ENCODE peak calls at places on chromosomes 2 and 18, in six cellular contexts. K is uterus, U is HepG2, C is ovary, Z is epithelial cell of esophagus, F is AG04450. L is an unnamed sample.

GRCh38 chr2:133711226-133711625 is 143.0 kb upstream of the NCKAP5 start:
- DNase-seq in K (no peak), U (no peak), C (no peak), Z (no peak), F (no peak), L (no peak)

GRCh38 chr2:5035134-5035533 is 657.0 kb upstream of the SOX11 start:
- DNase-seq in K (no peak), U (no peak), C (no peak), Z (no peak), F (no peak), L (no peak)

GRCh38 chr2:26850002-26850431 is 2.1 kb downstream of the DPYSL5 start:
- DNase-seq in K (no peak), U (no peak), C (no peak), Z (no peak), F (no peak), L (no peak)

GRCh38 chr18:46344416-46345180 is 240.4 kb downstream of the HAUS1 start:
- DNase-seq in K (no peak), U (no peak), C (no peak), Z (no peak), F (no peak), L (no peak)

GRCh38 chr2:26471278-26471677 is 6.6 kb downstream of the OTOF start:
- DNase-seq in K (no peak), U (no peak), C (no peak), Z (no peak), F (no peak), L (no peak)

GRCh38 chr2:172710584-172711024 is 25.0 kb upstream of the RAPGEF4 start:
- DNase-seq in K (peak), U (peak), C (peak), Z (peak), F (peak), L (peak)

GRCh38 chr2:136322436-136322835 is 204.5 kb upstream of the CXCR4 start:
- DNase-seq in K (no peak), U (no peak), C (no peak), Z (no peak), F (no peak), L (no peak)

GRCh38 chr2:227285741-227286140 is 39.3 kb upstream of the MFF start:
- DNase-seq in K (no peak), U (no peak), C (no peak), Z (no peak), F (no peak), L (no peak)

GRCh38 chr2:241986836-241987641 is 117.5 kb downstream of the RTP5 start:
- DNase-seq in K (no peak), U (no peak), C (no peak), Z (peak), F (no peak), L (no peak)

GRCh38 chr2:189580662-189581353 is at the start of gene SLC40A1:
- DNase-seq in K (peak), U (peak), C (peak), Z (peak), F (no peak), L (peak)

GRCh38 chr2:67918471-67918870 is 144.3 kb downstream of the C1D start:
- DNase-seq in K (no peak), U (no peak), C (no peak), Z (peak), F (no peak), L (no peak)

GRCh38 chr2:120596990-120597594 is 138.6 kb upstream of the GLI2 start:
- DNase-seq in K (peak), U (no peak), C (peak), Z (no peak), F (peak), L (no peak)

GRCh38 chr2:120530781-120531180 is 184.8 kb downstream of the INHBB start:
- DNase-seq in K (no peak), U (no peak), C (no peak), Z (no peak), F (no peak), L (no peak)

GRCh38 chr2:62956646-62957045 is 94.0 kb upstream of the OTX1 start:
- DNase-seq in K (no peak), U (no peak), C (no peak), Z (no peak), F (no peak), L (no peak)

GRCh38 chr2:204645018-204645775 is 99.9 kb downstream of the PARD3B start:
- DNase-seq in K (no peak), U (no peak), C (no peak), Z (peak), F (no peak), L (no peak)

GRCh38 chr2:67015681-67016080 is 381.5 kb upstream of the ETAA1 start:
- DNase-seq in K (no peak), U (no peak), C (no peak), Z (peak), F (no peak), L (no peak)

GRCh38 chr2:218218409-218219185 is 1.6 kb downstream of the ARPC2 start:
- DNase-seq in K (no peak), U (no peak), C (no peak), Z (peak), F (no peak), L (peak)

GRCh38 chr2:149991576-149991975 is 404.0 kb upstream of the MMADHC start:
- DNase-seq in K (no peak), U (peak), C (no peak), Z (no peak), F (no peak), L (peak)

GRCh38 chr2:17863539-17863938 is 14.9 kb upstream of the KCNS3 start:
- DNase-seq in K (no peak), U (no peak), C (no peak), Z (no peak), F (no peak), L (no peak)

GRCh38 chr18:13500891-13501887 is 225.2 kb downstream of the FAM210A start:
- DNase-seq in K (peak), U (no peak), C (peak), Z (peak), F (no peak), L (peak)

GRCh38 chr2:218876562-218877219 is 4.0 kb upstream of the WNT10A start:
- DNase-seq in K (peak), U (peak), C (peak), Z (peak), F (no peak), L (peak)

GRCh38 chr2:176134045-176134444 is 4.5 kb downstream of the HOXD8 start:
- DNase-seq in K (no peak), U (no peak), C (no peak), Z (no peak), F (no peak), L (no peak)

GRCh38 chr2:236338495-236339184 is 74.4 kb upstream of the ASB18 start:
- DNase-seq in K (no peak), U (no peak), C (peak), Z (no peak), F (no peak), L (no peak)

GRCh38 chr18:37346048-37346447 is 219.6 kb downstream of the CELF4 start:
- DNase-seq in K (no peak), U (no peak), C (no peak), Z (no peak), F (no peak), L (no peak)

GRCh38 chr2:195495356-195495755 is 161.7 kb upstream of the SLC39A10 start:
- DNase-seq in K (no peak), U (no peak), C (no peak), Z (no peak), F (no peak), L (no peak)

GRCh38 chr18:73739098-73739497 is 408.5 kb downstream of the FBXO15 start:
- DNase-seq in K (no peak), U (no peak), C (no peak), Z (peak), F (no peak), L (no peak)

GRCh38 chr18:24605454-24605853 is 145.0 kb downstream of the HRH4 start:
- DNase-seq in K (no peak), U (no peak), C (no peak), Z (no peak), F (no peak), L (no peak)

GRCh38 chr2:9377461-9378097 is 45.7 kb downstream of the ITGB1BP1 start:
- DNase-seq in K (no peak), U (no peak), C (no peak), Z (no peak), F (no peak), L (no peak)

GRCh38 chr2:210577263-210578071 is 21.1 kb downstream of the CPS1 start:
- DNase-seq in K (no peak), U (peak), C (no peak), Z (peak), F (no peak), L (no peak)

GRCh38 chr2:216574046-216574445 is 59.2 kb upstream of the IGFBP2 start:
- DNase-seq in K (no peak), U (no peak), C (no peak), Z (no peak), F (no peak), L (no peak)

GRCh38 chr2:225354281-225354774 is 45.2 kb upstream of the NYAP2 start:
- DNase-seq in K (no peak), U (peak), C (no peak), Z (peak), F (no peak), L (no peak)

GRCh38 chr2:11719230-11719977 is 27.0 kb upstream of the LPIN1 start:
- DNase-seq in K (no peak), U (no peak), C (no peak), Z (no peak), F (no peak), L (no peak)
- H3K4me3 ChIP-seq in K (no peak), U (no peak), C (no peak), Z (no peak), F (no peak), L (no peak)

DNA sequence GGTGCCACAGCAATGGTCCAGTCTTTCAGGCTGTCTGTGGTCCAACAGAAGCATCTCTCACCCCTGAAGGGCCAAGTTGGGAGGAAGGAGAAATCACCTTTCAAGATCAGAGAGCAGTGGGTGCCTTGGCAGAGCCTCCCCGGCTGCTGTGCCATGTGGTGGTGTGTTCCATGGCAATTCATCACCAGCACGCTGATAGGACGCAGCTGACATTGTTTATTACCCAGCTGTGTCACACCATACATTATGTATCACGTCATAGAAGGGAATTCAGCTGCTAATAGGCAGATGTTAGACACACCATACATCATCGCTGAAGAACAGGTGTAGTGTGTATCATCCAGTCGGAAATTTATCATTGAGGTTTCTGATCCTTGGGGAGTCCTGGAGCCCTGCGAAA is 29.6 kb upstream of the RPL31 start:
- DNase-seq in K (no peak), U (no peak), C (no peak), Z (no peak), F (no peak), L (no peak)
- H3K4me3 ChIP-seq in K (no peak), U (no peak), C (no peak), Z (no peak), F (no peak), L (no peak)

DNA sequence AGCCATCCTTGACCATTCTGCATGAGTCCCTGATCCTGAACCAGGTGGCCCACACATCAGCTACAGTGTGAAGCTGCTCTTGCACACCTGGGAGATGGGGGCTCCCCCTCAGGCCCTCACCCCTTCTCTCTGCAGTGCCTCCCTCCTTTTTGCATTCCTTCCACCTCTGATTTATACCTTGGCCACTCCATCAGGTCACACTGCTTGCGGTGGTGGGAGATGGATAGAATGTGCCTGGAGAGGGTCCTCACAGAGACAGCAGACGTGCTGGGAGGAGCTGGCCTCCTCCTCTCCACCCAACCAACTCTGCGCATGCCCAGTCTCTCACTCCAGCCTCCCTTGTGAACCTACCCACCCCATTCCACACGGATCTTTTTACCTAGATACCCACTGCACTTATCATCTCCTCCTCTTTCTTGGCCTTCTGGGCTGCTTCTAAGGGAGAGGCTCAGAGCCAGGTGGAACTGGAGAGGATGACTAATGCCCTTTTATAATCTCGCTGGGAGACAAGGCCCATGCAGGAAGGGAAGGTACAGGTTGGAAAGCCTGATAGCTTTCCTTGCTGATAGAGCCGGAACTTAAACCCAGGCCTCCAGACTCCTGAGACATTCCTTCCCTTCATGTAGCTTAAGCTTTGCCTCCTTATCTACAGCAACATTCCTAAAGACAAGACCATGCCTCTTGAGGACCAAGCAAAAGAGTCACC is 205.1 kb downstream of the ZBTB7C start:
- DNase-seq in K (no peak), U (no peak), C (no peak), Z (peak), F (no peak), L (no peak)
- H3K4me3 ChIP-seq in K (no peak), U (no peak), C (no peak), Z (no peak), F (no peak), L (no peak)

DNA sequence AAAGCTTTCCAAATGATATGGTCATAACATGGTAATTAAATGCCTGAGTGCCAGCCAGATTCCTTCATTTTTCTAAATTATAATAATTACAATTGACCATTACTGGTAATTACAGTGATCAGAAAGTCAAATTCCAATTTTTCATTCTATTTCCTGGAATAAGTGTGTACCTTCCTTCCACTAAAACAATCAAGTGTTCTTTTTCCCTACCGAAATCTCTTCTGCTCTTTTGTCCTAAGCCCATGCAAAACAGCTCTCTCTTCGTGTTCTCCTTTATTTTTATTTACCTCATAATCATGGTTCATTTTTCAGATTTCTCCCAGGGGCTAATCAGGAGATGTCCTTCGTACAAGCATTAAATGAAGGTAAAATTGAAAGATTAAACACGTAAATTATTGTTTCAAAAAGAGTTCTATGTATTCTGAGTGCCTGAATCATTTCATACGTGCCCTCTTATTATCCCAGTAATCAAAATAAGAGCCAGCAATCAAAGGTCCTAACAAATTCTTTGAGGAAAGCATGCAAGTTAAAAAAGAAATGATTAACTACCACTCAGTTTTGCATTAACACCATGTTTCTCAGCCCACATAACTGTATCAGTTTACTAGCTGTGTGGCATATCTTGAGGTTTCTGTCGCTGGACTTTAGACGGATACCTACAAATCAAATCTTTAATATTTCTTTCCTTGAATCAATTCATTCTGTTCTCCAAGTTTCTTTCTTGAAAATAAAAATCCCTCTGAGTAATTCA is 669.1 kb upstream of the CHAC2 start:
- DNase-seq in K (no peak), U (no peak), C (no peak), Z (no peak), F (no peak), L (no peak)
- H3K4me3 ChIP-seq in K (no peak), U (no peak), C (no peak), Z (no peak), F (no peak), L (no peak)